ENCODE peak calls at places on chromosomes 5 and 9, in six cellular contexts. One of them, this sample, is unnamed.

GRCh38 chr5:96172436-96172835 is 210.8 kb upstream of the ELL2 start:
- DNase-seq in fibroblast of lung: peak
- DNase-seq in mammary epithelial cell: no peak
- DNase-seq in H9: no peak
- DNase-seq in IMR-90: peak
- DNase-seq in GM23248: peak
- DNase-seq in this sample: no peak

GRCh38 chr9:127980056-127980705 is 608 bp downstream of the EEIG1 start:
- DNase-seq in fibroblast of lung: no peak
- DNase-seq in mammary epithelial cell: peak
- DNase-seq in H9: no peak
- DNase-seq in IMR-90: no peak
- DNase-seq in GM23248: peak
- DNase-seq in this sample: peak

GRCh38 chr9:10674586-10674985 is 61.8 kb upstream of the PTPRD start:
- DNase-seq in fibroblast of lung: no peak
- DNase-seq in mammary epithelial cell: no peak
- DNase-seq in H9: no peak
- DNase-seq in IMR-90: no peak
- DNase-seq in GM23248: no peak
- DNase-seq in this sample: no peak

GRCh38 chr5:125595095-125595494 is 828.1 kb upstream of the GRAMD2B start:
- DNase-seq in fibroblast of lung: peak
- DNase-seq in mammary epithelial cell: no peak
- DNase-seq in H9: no peak
- DNase-seq in IMR-90: peak
- DNase-seq in GM23248: peak
- DNase-seq in this sample: no peak

GRCh38 chr9:116653580-116654355 is 33.3 kb upstream of the TRIM32 start:
- DNase-seq in fibroblast of lung: no peak
- DNase-seq in mammary epithelial cell: peak
- DNase-seq in H9: no peak
- DNase-seq in IMR-90: no peak
- DNase-seq in GM23248: no peak
- DNase-seq in this sample: no peak

GRCh38 chr9:131478911-131479310 is 23.8 kb upstream of the POMT1 start:
- DNase-seq in fibroblast of lung: no peak
- DNase-seq in mammary epithelial cell: no peak
- DNase-seq in H9: no peak
- DNase-seq in IMR-90: no peak
- DNase-seq in GM23248: no peak
- DNase-seq in this sample: no peak

GRCh38 chr9:109270971-109271900 is 49.6 kb downstream of the EPB41L4B start:
- DNase-seq in fibroblast of lung: no peak
- DNase-seq in mammary epithelial cell: no peak
- DNase-seq in H9: no peak
- DNase-seq in IMR-90: no peak
- DNase-seq in GM23248: no peak
- DNase-seq in this sample: no peak

GRCh38 chr5:159567461-159567860 is 237.2 kb upstream of the IL12B start:
- DNase-seq in fibroblast of lung: no peak
- DNase-seq in mammary epithelial cell: peak
- DNase-seq in H9: no peak
- DNase-seq in IMR-90: no peak
- DNase-seq in GM23248: no peak
- DNase-seq in this sample: no peak

GRCh38 chr9:76576344-76576743 is 117.4 kb downstream of the GCNT1 start:
- DNase-seq in fibroblast of lung: peak
- DNase-seq in mammary epithelial cell: peak
- DNase-seq in H9: no peak
- DNase-seq in IMR-90: peak
- DNase-seq in GM23248: peak
- DNase-seq in this sample: no peak

GRCh38 chr9:130971294-130971849 is 32.3 kb upstream of the FIBCD1 start:
- DNase-seq in fibroblast of lung: no peak
- DNase-seq in mammary epithelial cell: no peak
- DNase-seq in H9: peak
- DNase-seq in IMR-90: no peak
- DNase-seq in GM23248: no peak
- DNase-seq in this sample: no peak

GRCh38 chr5:134136221-134136631 is 21.7 kb downstream of the TCF7 start:
- DNase-seq in fibroblast of lung: no peak
- DNase-seq in mammary epithelial cell: no peak
- DNase-seq in H9: peak
- DNase-seq in IMR-90: no peak
- DNase-seq in GM23248: no peak
- DNase-seq in this sample: no peak

GRCh38 chr5:159262472-159262858 is 625 bp upstream of the UBLCP1 start:
- DNase-seq in fibroblast of lung: peak
- DNase-seq in mammary epithelial cell: no peak
- DNase-seq in H9: no peak
- DNase-seq in IMR-90: peak
- DNase-seq in GM23248: peak
- DNase-seq in this sample: peak

GRCh38 chr5:151072234-151073025 is 8.4 kb downstream of the TNIP1 start:
- DNase-seq in fibroblast of lung: peak
- DNase-seq in mammary epithelial cell: peak
- DNase-seq in H9: no peak
- DNase-seq in IMR-90: peak
- DNase-seq in GM23248: peak
- DNase-seq in this sample: peak
- H3K9ac ChIP-seq in fibroblast of lung: no peak
- H3K9ac ChIP-seq in mammary epithelial cell: no peak
- H3K9ac ChIP-seq in H9: no peak
- H3K9ac ChIP-seq in IMR-90: peak
- H3K9ac ChIP-seq in GM23248: peak
- H3K9ac ChIP-seq in this sample: no peak

GRCh38 chr5:43075319-43076293 is 35.5 kb upstream of the ANXA2R start:
- DNase-seq in fibroblast of lung: no peak
- DNase-seq in mammary epithelial cell: no peak
- DNase-seq in H9: no peak
- DNase-seq in IMR-90: no peak
- DNase-seq in GM23248: peak
- DNase-seq in this sample: no peak

GRCh38 chr5:43073597-43074546 is 33.8 kb upstream of the ANXA2R start:
- DNase-seq in fibroblast of lung: no peak
- DNase-seq in mammary epithelial cell: peak
- DNase-seq in H9: peak
- DNase-seq in IMR-90: peak
- DNase-seq in GM23248: peak
- DNase-seq in this sample: peak

GRCh38 chr5:43078956-43079355 is 38.8 kb upstream of the ANXA2R start:
- DNase-seq in fibroblast of lung: peak
- DNase-seq in mammary epithelial cell: peak
- DNase-seq in H9: no peak
- DNase-seq in IMR-90: peak
- DNase-seq in GM23248: peak
- DNase-seq in this sample: no peak

GRCh38 chr5:43074987-43075318 is 34.8 kb upstream of the ANXA2R start:
- DNase-seq in fibroblast of lung: no peak
- DNase-seq in mammary epithelial cell: no peak
- DNase-seq in H9: no peak
- DNase-seq in IMR-90: no peak
- DNase-seq in GM23248: no peak
- DNase-seq in this sample: no peak
- H2AFZ ChIP-seq in fibroblast of lung: no peak
- H2AFZ ChIP-seq in mammary epithelial cell: no peak
- H2AFZ ChIP-seq in H9: no peak
- H2AFZ ChIP-seq in IMR-90: no peak
- H2AFZ ChIP-seq in GM23248: no peak
- H2AFZ ChIP-seq in this sample: no peak

GRCh38 chr9:120787906-120788305 is 5.3 kb downstream of the FBXW2 start:
- DNase-seq in fibroblast of lung: no peak
- DNase-seq in mammary epithelial cell: no peak
- DNase-seq in H9: no peak
- DNase-seq in IMR-90: no peak
- DNase-seq in GM23248: no peak
- DNase-seq in this sample: no peak

GRCh38 chr9:120791161-120791560 is 2.1 kb downstream of the FBXW2 start:
- DNase-seq in fibroblast of lung: peak
- DNase-seq in mammary epithelial cell: no peak
- DNase-seq in H9: no peak
- DNase-seq in IMR-90: no peak
- DNase-seq in GM23248: peak
- DNase-seq in this sample: peak

GRCh38 chr9:120792898-120793765 is at the start of gene FBXW2:
- DNase-seq in fibroblast of lung: peak
- DNase-seq in mammary epithelial cell: peak
- DNase-seq in H9: peak
- DNase-seq in IMR-90: peak
- DNase-seq in GM23248: peak
- DNase-seq in this sample: peak
- H3K9ac ChIP-seq in fibroblast of lung: peak
- H3K9ac ChIP-seq in mammary epithelial cell: peak
- H3K9ac ChIP-seq in H9: peak
- H3K9ac ChIP-seq in IMR-90: peak
- H3K9ac ChIP-seq in GM23248: peak
- H3K9ac ChIP-seq in this sample: peak

GRCh38 chr9:2126331-2126789 is 111.2 kb downstream of the SMARCA2 start:
- DNase-seq in fibroblast of lung: peak
- DNase-seq in mammary epithelial cell: no peak
- DNase-seq in H9: no peak
- DNase-seq in IMR-90: peak
- DNase-seq in GM23248: peak
- DNase-seq in this sample: no peak
- H2AFZ ChIP-seq in fibroblast of lung: peak
- H2AFZ ChIP-seq in mammary epithelial cell: no peak
- H2AFZ ChIP-seq in H9: no peak
- H2AFZ ChIP-seq in IMR-90: no peak
- H2AFZ ChIP-seq in GM23248: peak
- H2AFZ ChIP-seq in this sample: no peak

GRCh38 chr5:138944527-138945322 is 69.6 kb upstream of the LRRTM2 start:
- DNase-seq in fibroblast of lung: peak
- DNase-seq in mammary epithelial cell: no peak
- DNase-seq in H9: no peak
- DNase-seq in IMR-90: no peak
- DNase-seq in GM23248: no peak
- DNase-seq in this sample: no peak
- H3K9ac ChIP-seq in fibroblast of lung: no peak
- H3K9ac ChIP-seq in mammary epithelial cell: no peak
- H3K9ac ChIP-seq in H9: no peak
- H3K9ac ChIP-seq in IMR-90: no peak
- H3K9ac ChIP-seq in GM23248: no peak
- H3K9ac ChIP-seq in this sample: no peak

GRCh38 chr9:138051586-138052321 is 174.2 kb downstream of the CACNA1B start:
- DNase-seq in fibroblast of lung: no peak
- DNase-seq in mammary epithelial cell: no peak
- DNase-seq in H9: no peak
- DNase-seq in IMR-90: no peak
- DNase-seq in GM23248: no peak
- DNase-seq in this sample: no peak
- H2AFZ ChIP-seq in fibroblast of lung: no peak
- H2AFZ ChIP-seq in mammary epithelial cell: no peak
- H2AFZ ChIP-seq in H9: no peak
- H2AFZ ChIP-seq in IMR-90: no peak
- H2AFZ ChIP-seq in GM23248: no peak
- H2AFZ ChIP-seq in this sample: no peak

GRCh38 chr5:24712047-24712446 is 67.3 kb upstream of the CDH10 start:
- DNase-seq in fibroblast of lung: no peak
- DNase-seq in mammary epithelial cell: no peak
- DNase-seq in H9: no peak
- DNase-seq in IMR-90: no peak
- DNase-seq in GM23248: no peak
- DNase-seq in this sample: no peak
- H3K9ac ChIP-seq in fibroblast of lung: no peak
- H3K9ac ChIP-seq in mammary epithelial cell: no peak
- H3K9ac ChIP-seq in H9: no peak
- H3K9ac ChIP-seq in IMR-90: no peak
- H3K9ac ChIP-seq in GM23248: no peak
- H3K9ac ChIP-seq in this sample: no peak